ENCODE peak calls at places on chromosomes 1 and 21, in eight cellular contexts. One of them, this sample, is unnamed.
A peak's percentile ranks its signal among the peaks of the same experiment; 100 is the strongest.

GRCh38 chr1:67713071-67713806 is 28.2 kb downstream of the GADD45A start:
- DNase-seq in lower leg skin: no peak
- DNase-seq in AML-193: no peak
- DNase-seq in GM23248: peak; percentile 96
- DNase-seq in Daoy: peak; percentile 94
- DNase-seq in cardiac septum: no peak
- DNase-seq in stimulated activated CD4-positive, alpha-beta T cell treated with anti-CD3 and anti-CD28 coated beads, Interleukin-1b, Interleukin-23, amount 100 ng/mL, for 1 hour: no peak
- DNase-seq in AG08396: peak; percentile 56
- DNase-seq in this sample: no peak

GRCh38 chr21:29989634-29990234 is 49.9 kb upstream of the GRIK1 start:
- DNase-seq in stimulated activated CD4-positive, alpha-beta T cell treated with anti-CD3 and anti-CD28 coated beads, Interleukin-1b, Interleukin-23, amount 100 ng/mL, for 1 hour: no peak
- DNase-seq in AML-193: no peak
- DNase-seq in lower leg skin: no peak
- DNase-seq in Daoy: no peak
- DNase-seq in GM23248: no peak
- DNase-seq in cardiac septum: no peak
- DNase-seq in AG08396: no peak
- DNase-seq in this sample: no peak

GRCh38 chr1:200260587-200261335 is 149.1 kb downstream of the ZNF281 start:
- DNase-seq in stimulated activated CD4-positive, alpha-beta T cell treated with anti-CD3 and anti-CD28 coated beads, Interleukin-1b, Interleukin-23, amount 100 ng/mL, for 1 hour: no peak
- DNase-seq in GM23248: peak; percentile 63
- DNase-seq in lower leg skin: no peak
- DNase-seq in AG08396: no peak
- DNase-seq in AML-193: no peak
- DNase-seq in Daoy: no peak
- DNase-seq in cardiac septum: no peak
- DNase-seq in this sample: no peak

GRCh38 chr1:147654511-147654910 is 15.8 kb downstream of the ACP6 start:
- DNase-seq in AML-193: no peak
- DNase-seq in AG08396: no peak
- DNase-seq in stimulated activated CD4-positive, alpha-beta T cell treated with anti-CD3 and anti-CD28 coated beads, Interleukin-1b, Interleukin-23, amount 100 ng/mL, for 1 hour: no peak
- DNase-seq in lower leg skin: no peak
- DNase-seq in cardiac septum: no peak
- DNase-seq in Daoy: no peak
- DNase-seq in GM23248: no peak
- DNase-seq in this sample: no peak

GRCh38 chr21:37435120-37435519 is 68.5 kb downstream of the DYRK1A start:
- DNase-seq in GM23248: peak; percentile 85
- DNase-seq in AG08396: peak; percentile 51
- DNase-seq in stimulated activated CD4-positive, alpha-beta T cell treated with anti-CD3 and anti-CD28 coated beads, Interleukin-1b, Interleukin-23, amount 100 ng/mL, for 1 hour: no peak
- DNase-seq in AML-193: no peak
- DNase-seq in cardiac septum: no peak
- DNase-seq in Daoy: peak; percentile 43
- DNase-seq in lower leg skin: no peak
- DNase-seq in this sample: no peak

GRCh38 chr1:49298304-49298703 is 521.6 kb upstream of the BEND5 start:
- DNase-seq in GM23248: no peak
- DNase-seq in cardiac septum: no peak
- DNase-seq in AG08396: no peak
- DNase-seq in lower leg skin: no peak
- DNase-seq in AML-193: no peak
- DNase-seq in stimulated activated CD4-positive, alpha-beta T cell treated with anti-CD3 and anti-CD28 coated beads, Interleukin-1b, Interleukin-23, amount 100 ng/mL, for 1 hour: no peak
- DNase-seq in Daoy: no peak
- DNase-seq in this sample: no peak

GRCh38 chr1:10969267-10969970 is 43.0 kb upstream of the TARDBP start:
- DNase-seq in AG08396: no peak
- DNase-seq in GM23248: no peak
- DNase-seq in AML-193: no peak
- DNase-seq in Daoy: no peak
- DNase-seq in stimulated activated CD4-positive, alpha-beta T cell treated with anti-CD3 and anti-CD28 coated beads, Interleukin-1b, Interleukin-23, amount 100 ng/mL, for 1 hour: no peak
- DNase-seq in lower leg skin: no peak
- DNase-seq in cardiac septum: no peak
- DNase-seq in this sample: no peak

GRCh38 chr1:208211901-208212843 is 32.0 kb downstream of the PLXNA2 start:
- DNase-seq in stimulated activated CD4-positive, alpha-beta T cell treated with anti-CD3 and anti-CD28 coated beads, Interleukin-1b, Interleukin-23, amount 100 ng/mL, for 1 hour: no peak
- DNase-seq in AML-193: no peak
- DNase-seq in Daoy: peak; percentile 40
- DNase-seq in AG08396: no peak
- DNase-seq in cardiac septum: no peak
- DNase-seq in lower leg skin: no peak
- DNase-seq in GM23248: peak; percentile 24
- DNase-seq in this sample: no peak

GRCh38 chr1:9009438-9010366 is 16.5 kb downstream of the SLC2A7 start:
- DNase-seq in Daoy: peak; percentile 69
- DNase-seq in stimulated activated CD4-positive, alpha-beta T cell treated with anti-CD3 and anti-CD28 coated beads, Interleukin-1b, Interleukin-23, amount 100 ng/mL, for 1 hour: no peak
- DNase-seq in AML-193: no peak
- DNase-seq in GM23248: peak; percentile 48
- DNase-seq in cardiac septum: no peak
- DNase-seq in AG08396: peak; percentile 65
- DNase-seq in lower leg skin: no peak
- DNase-seq in this sample: no peak

GRCh38 chr1:209249785-209250441 is 333.6 kb upstream of the CAMK1G start:
- DNase-seq in lower leg skin: no peak
- DNase-seq in AG08396: no peak
- DNase-seq in cardiac septum: no peak
- DNase-seq in stimulated activated CD4-positive, alpha-beta T cell treated with anti-CD3 and anti-CD28 coated beads, Interleukin-1b, Interleukin-23, amount 100 ng/mL, for 1 hour: no peak
- DNase-seq in Daoy: no peak
- DNase-seq in GM23248: no peak
- DNase-seq in AML-193: no peak
- DNase-seq in this sample: no peak

GRCh38 chr21:20254964-20255363 is 743.2 kb upstream of the NCAM2 start:
- DNase-seq in Daoy: no peak
- DNase-seq in GM23248: no peak
- DNase-seq in AG08396: no peak
- DNase-seq in cardiac septum: no peak
- DNase-seq in lower leg skin: no peak
- DNase-seq in stimulated activated CD4-positive, alpha-beta T cell treated with anti-CD3 and anti-CD28 coated beads, Interleukin-1b, Interleukin-23, amount 100 ng/mL, for 1 hour: no peak
- DNase-seq in AML-193: no peak
- DNase-seq in this sample: no peak

GRCh38 chr1:203428981-203429599 is 46.5 kb upstream of the PRELP start:
- DNase-seq in GM23248: no peak
- DNase-seq in Daoy: peak; percentile 41
- DNase-seq in lower leg skin: peak; percentile 83
- DNase-seq in AML-193: no peak
- DNase-seq in cardiac septum: no peak
- DNase-seq in stimulated activated CD4-positive, alpha-beta T cell treated with anti-CD3 and anti-CD28 coated beads, Interleukin-1b, Interleukin-23, amount 100 ng/mL, for 1 hour: no peak
- DNase-seq in AG08396: no peak
- DNase-seq in this sample: no peak

GRCh38 chr1:232247669-232248068 is 382.3 kb downstream of the SIPA1L2 start:
- DNase-seq in cardiac septum: no peak
- DNase-seq in Daoy: no peak
- DNase-seq in AML-193: no peak
- DNase-seq in GM23248: no peak
- DNase-seq in lower leg skin: no peak
- DNase-seq in AG08396: no peak
- DNase-seq in stimulated activated CD4-positive, alpha-beta T cell treated with anti-CD3 and anti-CD28 coated beads, Interleukin-1b, Interleukin-23, amount 100 ng/mL, for 1 hour: no peak
- DNase-seq in this sample: no peak

GRCh38 chr21:25171438-25171837 is 435.8 kb downstream of the MRPL39 start:
- DNase-seq in lower leg skin: no peak
- DNase-seq in cardiac septum: no peak
- DNase-seq in Daoy: no peak
- DNase-seq in stimulated activated CD4-positive, alpha-beta T cell treated with anti-CD3 and anti-CD28 coated beads, Interleukin-1b, Interleukin-23, amount 100 ng/mL, for 1 hour: no peak
- DNase-seq in AML-193: peak; percentile 95
- DNase-seq in GM23248: peak; percentile 4
- DNase-seq in AG08396: peak; percentile 3
- DNase-seq in this sample: no peak

GRCh38 chr1:205037539-205037938 is 5.5 kb upstream of the CNTN2 start:
- DNase-seq in AG08396: no peak
- DNase-seq in cardiac septum: no peak
- DNase-seq in AML-193: no peak
- DNase-seq in GM23248: no peak
- DNase-seq in stimulated activated CD4-positive, alpha-beta T cell treated with anti-CD3 and anti-CD28 coated beads, Interleukin-1b, Interleukin-23, amount 100 ng/mL, for 1 hour: no peak
- DNase-seq in lower leg skin: no peak
- DNase-seq in Daoy: no peak
- DNase-seq in this sample: no peak

GRCh38 chr1:245488346-245489110 is 333.7 kb downstream of the KIF26B start:
- DNase-seq in AG08396: no peak
- DNase-seq in stimulated activated CD4-positive, alpha-beta T cell treated with anti-CD3 and anti-CD28 coated beads, Interleukin-1b, Interleukin-23, amount 100 ng/mL, for 1 hour: no peak
- DNase-seq in cardiac septum: no peak
- DNase-seq in AML-193: no peak
- DNase-seq in GM23248: no peak
- DNase-seq in Daoy: no peak
- DNase-seq in lower leg skin: no peak
- DNase-seq in this sample: no peak

GRCh38 chr1:218339267-218339831 is 5.8 kb upstream of the TGFB2 start:
- DNase-seq in stimulated activated CD4-positive, alpha-beta T cell treated with anti-CD3 and anti-CD28 coated beads, Interleukin-1b, Interleukin-23, amount 100 ng/mL, for 1 hour: no peak
- DNase-seq in cardiac septum: no peak
- DNase-seq in lower leg skin: no peak
- DNase-seq in GM23248: peak; percentile 64
- DNase-seq in Daoy: no peak
- DNase-seq in AML-193: peak; percentile 45
- DNase-seq in AG08396: peak; percentile 29
- DNase-seq in this sample: no peak

GRCh38 chr21:39144191-39144590 is 39.1 kb downstream of the PSMG1 start:
- DNase-seq in cardiac septum: no peak
- DNase-seq in GM23248: no peak
- DNase-seq in Daoy: no peak
- DNase-seq in AML-193: no peak
- DNase-seq in AG08396: no peak
- DNase-seq in lower leg skin: no peak
- DNase-seq in stimulated activated CD4-positive, alpha-beta T cell treated with anti-CD3 and anti-CD28 coated beads, Interleukin-1b, Interleukin-23, amount 100 ng/mL, for 1 hour: no peak
- DNase-seq in this sample: no peak

GRCh38 chr21:43189936-43190335 is 21.1 kb downstream of the CRYAA start:
- DNase-seq in AG08396: no peak
- DNase-seq in stimulated activated CD4-positive, alpha-beta T cell treated with anti-CD3 and anti-CD28 coated beads, Interleukin-1b, Interleukin-23, amount 100 ng/mL, for 1 hour: no peak
- DNase-seq in GM23248: no peak
- DNase-seq in lower leg skin: peak; percentile 80
- DNase-seq in cardiac septum: no peak
- DNase-seq in Daoy: no peak
- DNase-seq in AML-193: no peak
- DNase-seq in this sample: no peak

GRCh38 chr1:156406229-156406628 is 37.2 kb downstream of the RHBG start:
- DNase-seq in stimulated activated CD4-positive, alpha-beta T cell treated with anti-CD3 and anti-CD28 coated beads, Interleukin-1b, Interleukin-23, amount 100 ng/mL, for 1 hour: no peak
- DNase-seq in GM23248: no peak
- DNase-seq in cardiac septum: no peak
- DNase-seq in AG08396: no peak
- DNase-seq in AML-193: no peak
- DNase-seq in Daoy: no peak
- DNase-seq in lower leg skin: no peak
- DNase-seq in this sample: no peak

GRCh38 chr1:24990796-24991195 is 60.7 kb upstream of the RUNX3 start:
- DNase-seq in Daoy: no peak
- DNase-seq in GM23248: no peak
- DNase-seq in cardiac septum: no peak
- DNase-seq in AML-193: no peak
- DNase-seq in lower leg skin: no peak
- DNase-seq in stimulated activated CD4-positive, alpha-beta T cell treated with anti-CD3 and anti-CD28 coated beads, Interleukin-1b, Interleukin-23, amount 100 ng/mL, for 1 hour: no peak
- DNase-seq in AG08396: no peak
- DNase-seq in this sample: no peak

GRCh38 chr1:226821719-226822085 is 48.7 kb upstream of the PSEN2 start:
- DNase-seq in cardiac septum: no peak
- DNase-seq in Daoy: no peak
- DNase-seq in lower leg skin: no peak
- DNase-seq in AML-193: no peak
- DNase-seq in GM23248: peak; percentile 40
- DNase-seq in AG08396: no peak
- DNase-seq in stimulated activated CD4-positive, alpha-beta T cell treated with anti-CD3 and anti-CD28 coated beads, Interleukin-1b, Interleukin-23, amount 100 ng/mL, for 1 hour: no peak
- DNase-seq in this sample: no peak

GRCh38 chr1:212816567-212817278 is 25.0 kb downstream of the TATDN3 start:
- DNase-seq in AML-193: no peak
- DNase-seq in cardiac septum: no peak
- DNase-seq in stimulated activated CD4-positive, alpha-beta T cell treated with anti-CD3 and anti-CD28 coated beads, Interleukin-1b, Interleukin-23, amount 100 ng/mL, for 1 hour: no peak
- DNase-seq in lower leg skin: no peak
- DNase-seq in GM23248: peak; percentile 5
- DNase-seq in AG08396: no peak
- DNase-seq in Daoy: no peak
- DNase-seq in this sample: no peak

GRCh38 chr1:167127236-167127635 is 33.4 kb downstream of the STYXL2 start:
- DNase-seq in lower leg skin: no peak
- DNase-seq in AML-193: no peak
- DNase-seq in Daoy: no peak
- DNase-seq in AG08396: no peak
- DNase-seq in GM23248: no peak
- DNase-seq in stimulated activated CD4-positive, alpha-beta T cell treated with anti-CD3 and anti-CD28 coated beads, Interleukin-1b, Interleukin-23, amount 100 ng/mL, for 1 hour: no peak
- DNase-seq in cardiac septum: no peak
- DNase-seq in this sample: no peak

GRCh38 chr1:198472123-198472522 is 68.4 kb downstream of the ATP6V1G3 start:
- DNase-seq in cardiac septum: no peak
- DNase-seq in lower leg skin: no peak
- DNase-seq in AG08396: no peak
- DNase-seq in GM23248: no peak
- DNase-seq in AML-193: no peak
- DNase-seq in stimulated activated CD4-positive, alpha-beta T cell treated with anti-CD3 and anti-CD28 coated beads, Interleukin-1b, Interleukin-23, amount 100 ng/mL, for 1 hour: no peak
- DNase-seq in Daoy: no peak
- DNase-seq in this sample: no peak

GRCh38 chr1:9737057-9737456 is 85.5 kb downstream of the PIK3CD start:
- DNase-seq in stimulated activated CD4-positive, alpha-beta T cell treated with anti-CD3 and anti-CD28 coated beads, Interleukin-1b, Interleukin-23, amount 100 ng/mL, for 1 hour: no peak
- DNase-seq in lower leg skin: no peak
- DNase-seq in Daoy: no peak
- DNase-seq in AG08396: no peak
- DNase-seq in AML-193: no peak
- DNase-seq in GM23248: no peak
- DNase-seq in cardiac septum: no peak
- DNase-seq in this sample: no peak

GRCh38 chr1:53196485-53197271 is at the start of gene CPT2:
- DNase-seq in GM23248: peak; percentile 98
- DNase-seq in lower leg skin: peak; percentile 98
- DNase-seq in AML-193: peak; percentile 88
- DNase-seq in cardiac septum: peak; percentile 97
- DNase-seq in stimulated activated CD4-positive, alpha-beta T cell treated with anti-CD3 and anti-CD28 coated beads, Interleukin-1b, Interleukin-23, amount 100 ng/mL, for 1 hour: peak; percentile 73
- DNase-seq in AG08396: peak; percentile 98
- DNase-seq in Daoy: peak; percentile 97
- DNase-seq in this sample: peak; percentile 86

GRCh38 chr1:28507247-28507645 is 1.4 kb downstream of the RCC1 start:
- DNase-seq in Daoy: peak; percentile 25
- DNase-seq in AML-193: no peak
- DNase-seq in stimulated activated CD4-positive, alpha-beta T cell treated with anti-CD3 and anti-CD28 coated beads, Interleukin-1b, Interleukin-23, amount 100 ng/mL, for 1 hour: no peak
- DNase-seq in AG08396: no peak
- DNase-seq in lower leg skin: no peak
- DNase-seq in GM23248: peak; percentile 38
- DNase-seq in cardiac septum: no peak
- DNase-seq in this sample: peak; percentile 64

GRCh38 chr1:190320952-190321351 is 156.7 kb downstream of the BRINP3 start:
- DNase-seq in lower leg skin: no peak
- DNase-seq in AML-193: no peak
- DNase-seq in Daoy: peak; percentile 3
- DNase-seq in GM23248: no peak
- DNase-seq in stimulated activated CD4-positive, alpha-beta T cell treated with anti-CD3 and anti-CD28 coated beads, Interleukin-1b, Interleukin-23, amount 100 ng/mL, for 1 hour: no peak
- DNase-seq in cardiac septum: no peak
- DNase-seq in AG08396: peak; percentile 5
- DNase-seq in this sample: no peak

GRCh38 chr1:182841368-182841988 is 2.3 kb downstream of the DHX9 start:
- DNase-seq in AML-193: no peak
- DNase-seq in Daoy: no peak
- DNase-seq in GM23248: peak; percentile 65
- DNase-seq in stimulated activated CD4-positive, alpha-beta T cell treated with anti-CD3 and anti-CD28 coated beads, Interleukin-1b, Interleukin-23, amount 100 ng/mL, for 1 hour: no peak
- DNase-seq in cardiac septum: no peak
- DNase-seq in lower leg skin: no peak
- DNase-seq in AG08396: peak; percentile 7
- DNase-seq in this sample: no peak

GRCh38 chr1:94731891-94732290 is 88.3 kb upstream of the SLC44A3 start:
- DNase-seq in lower leg skin: no peak
- DNase-seq in GM23248: peak; percentile 42
- DNase-seq in cardiac septum: no peak
- DNase-seq in stimulated activated CD4-positive, alpha-beta T cell treated with anti-CD3 and anti-CD28 coated beads, Interleukin-1b, Interleukin-23, amount 100 ng/mL, for 1 hour: no peak
- DNase-seq in AML-193: no peak
- DNase-seq in Daoy: no peak
- DNase-seq in AG08396: no peak
- DNase-seq in this sample: no peak

GRCh38 chr1:54559771-54560231 is 11.8 kb downstream of the ACOT11 start:
- DNase-seq in AG08396: no peak
- DNase-seq in Daoy: no peak
- DNase-seq in cardiac septum: peak; percentile 88
- DNase-seq in GM23248: no peak
- DNase-seq in AML-193: no peak
- DNase-seq in stimulated activated CD4-positive, alpha-beta T cell treated with anti-CD3 and anti-CD28 coated beads, Interleukin-1b, Interleukin-23, amount 100 ng/mL, for 1 hour: no peak
- DNase-seq in lower leg skin: peak; percentile 80
- DNase-seq in this sample: no peak

GRCh38 chr21:36186506-36187399 is 30.1 kb downstream of the DOP1B start:
- DNase-seq in lower leg skin: no peak
- DNase-seq in stimulated activated CD4-positive, alpha-beta T cell treated with anti-CD3 and anti-CD28 coated beads, Interleukin-1b, Interleukin-23, amount 100 ng/mL, for 1 hour: no peak
- DNase-seq in GM23248: no peak
- DNase-seq in cardiac septum: no peak
- DNase-seq in AG08396: no peak
- DNase-seq in AML-193: no peak
- DNase-seq in Daoy: no peak
- DNase-seq in this sample: no peak

GRCh38 chr1:18109756-18110597 is 2.4 kb downstream of the IGSF21 start:
- DNase-seq in stimulated activated CD4-positive, alpha-beta T cell treated with anti-CD3 and anti-CD28 coated beads, Interleukin-1b, Interleukin-23, amount 100 ng/mL, for 1 hour: no peak
- DNase-seq in GM23248: peak; percentile 48
- DNase-seq in AML-193: no peak
- DNase-seq in Daoy: peak; percentile 59
- DNase-seq in cardiac septum: no peak
- DNase-seq in AG08396: no peak
- DNase-seq in lower leg skin: no peak
- DNase-seq in this sample: no peak

This sample was measured in stimulated activated effector memory CD8-positive, alpha-beta T cell treated with anti-CD3 and anti-CD28 coated beads, Interleukin-12 subunit alpha, Interleukin-12 subunit beta, amount 100 ng/mL, for 72 hours.